ENCODE peak calls at places on chromosomes 6 and 20, in four cellular contexts. Z is neuronal stem cell, P is K562, K is GM23338. U is an unnamed sample.

GRCh38 chr20:41462372-41463161 is 95.9 kb upstream of the EMILIN3 start:
- DNase-seq in P (no peak), Z (no peak), K (no peak), U (no peak)

GRCh38 chr6:4093288-4093687 is 14.4 kb upstream of the FAM217A start:
- DNase-seq in Z (no peak), P (no peak), K (no peak), U (no peak)

GRCh38 chr20:25624500-25624939 is 706 bp upstream of the NANP start:
- DNase-seq in K (no peak), P (no peak), Z (no peak), U (no peak)

GRCh38 chr6:159217595-159218275 is 48.5 kb downstream of the FNDC1 start:
- DNase-seq in K (peak; percentile 90), Z (no peak), P (peak; percentile 47), U (peak; percentile 82)

GRCh38 chr6:21187485-21187884 is 406.1 kb upstream of the SOX4 start:
- DNase-seq in K (no peak), Z (no peak), P (no peak), U (no peak)

GRCh38 chr6:45715508-45715803 is 300.2 kb downstream of the CLIC5 start:
- DNase-seq in Z (no peak), P (no peak), K (no peak), U (no peak)

GRCh38 chr20:59110607-59111006 is 53.0 kb upstream of the ZNF831 start:
- DNase-seq in Z (no peak), P (no peak), K (no peak), U (no peak)

GRCh38 chr6:142030115-142030619 is 102.6 kb upstream of the GJE1 start:
- DNase-seq in P (peak; percentile 34), Z (peak; percentile 45), K (peak; percentile 68), U (peak; percentile 56)

GRCh38 chr6:136148051-136148450 is 102.1 kb downstream of the MTFR2 start:
- DNase-seq in P (no peak), Z (no peak), K (no peak), U (no peak)

GRCh38 chr20:44247131-44247571 is at the start of gene GDAP1L1:
- DNase-seq in Z (peak; percentile 51), K (peak; percentile 89), P (no peak), U (peak; percentile 24)

GRCh38 chr6:165936096-165936495 is 231.6 kb downstream of the TBXT start:
- DNase-seq in P (no peak), Z (no peak), K (no peak), U (no peak)

GRCh38 chr20:57714409-57715267 is 4.8 kb upstream of the PMEPA1 start:
- DNase-seq in Z (no peak), P (no peak), K (no peak), U (peak; percentile 86)

GRCh38 chr6:103819509-103819908 is 1040.2 kb downstream of the HACE1 start:
- DNase-seq in P (no peak), K (no peak), Z (no peak), U (no peak)

GRCh38 chr20:33919653-33920052 is 74.1 kb upstream of the RALY start:
- DNase-seq in Z (no peak), P (no peak), K (no peak), U (no peak)

GRCh38 chr6:53115741-53116140 is 32.9 kb downstream of the GCM1 start:
- DNase-seq in P (no peak), K (no peak), Z (no peak), U (no peak)

GRCh38 chr20:32487381-32487780 is 97.8 kb downstream of the NOL4L start:
- DNase-seq in Z (no peak), K (no peak), P (no peak), U (no peak)

GRCh38 chr6:49366539-49366938 is 96.5 kb downstream of the MMUT start:
- DNase-seq in K (no peak), P (no peak), Z (no peak), U (no peak)

GRCh38 chr6:81003156-81003555 is 749.3 kb downstream of the TENT5A start:
- DNase-seq in K (no peak), Z (no peak), P (no peak), U (peak; percentile 46)

GRCh38 chr6:65786815-65787214 is 79.8 kb upstream of the EYS start:
- DNase-seq in Z (no peak), K (no peak), P (no peak), U (no peak)

GRCh38 chr6:44250067-44250717 is 3.3 kb downstream of the HSP90AB1 start:
- DNase-seq in Z (no peak), K (no peak), P (no peak), U (no peak)

GRCh38 chr6:144150673-144151009 is 324 bp downstream of the STX11 start:
- DNase-seq in Z (peak; percentile 27), K (peak; percentile 83), P (peak; percentile 24), U (peak; percentile 56)

GRCh38 chr6:101126501-101126900 is 245.4 kb upstream of the ASCC3 start:
- DNase-seq in Z (no peak), K (no peak), P (no peak), U (no peak)

GRCh38 chr20:49570828-49571552 is 3.1 kb upstream of the PTGIS start:
- DNase-seq in P (no peak), K (no peak), Z (no peak), U (peak; percentile 78)

GRCh38 chr6:168671028-168671862 is 230.3 kb downstream of the SMOC2 start:
- DNase-seq in Z (no peak), K (no peak), P (no peak), U (no peak)

GRCh38 chr6:150881911-150882481 is 16.5 kb downstream of the MTHFD1L start:
- DNase-seq in P (no peak), Z (peak; percentile 66), K (no peak), U (peak; percentile 96)

GRCh38 chr6:144675231-144675861 is 390.2 kb downstream of the UTRN start:
- DNase-seq in Z (no peak), K (no peak), P (no peak), U (no peak)

GRCh38 chr20:31593221-31594001 is 11.7 kb upstream of the ID1 start:
- DNase-seq in P (peak; percentile 62), K (no peak), Z (no peak), U (peak; percentile 97)

GRCh38 chr6:53985361-53985760 is 125.9 kb upstream of the MLIP start:
- DNase-seq in P (no peak), K (no peak), Z (no peak), U (peak; percentile 21)

GRCh38 chr20:24959591-24960301 is 10.7 kb downstream of the CST7 start:
- DNase-seq in Z (no peak), K (no peak), P (no peak), U (no peak)

GRCh38 chr6:135084916-135085269 is 30.3 kb upstream of the HBS1L start:
- DNase-seq in P (no peak), K (no peak), Z (no peak), U (no peak)
- H2AFZ ChIP-seq in P (no peak overlapping the region), K (no peak overlapping the region), Z (no peak overlapping the region), U (no peak overlapping the region)

DNA sequence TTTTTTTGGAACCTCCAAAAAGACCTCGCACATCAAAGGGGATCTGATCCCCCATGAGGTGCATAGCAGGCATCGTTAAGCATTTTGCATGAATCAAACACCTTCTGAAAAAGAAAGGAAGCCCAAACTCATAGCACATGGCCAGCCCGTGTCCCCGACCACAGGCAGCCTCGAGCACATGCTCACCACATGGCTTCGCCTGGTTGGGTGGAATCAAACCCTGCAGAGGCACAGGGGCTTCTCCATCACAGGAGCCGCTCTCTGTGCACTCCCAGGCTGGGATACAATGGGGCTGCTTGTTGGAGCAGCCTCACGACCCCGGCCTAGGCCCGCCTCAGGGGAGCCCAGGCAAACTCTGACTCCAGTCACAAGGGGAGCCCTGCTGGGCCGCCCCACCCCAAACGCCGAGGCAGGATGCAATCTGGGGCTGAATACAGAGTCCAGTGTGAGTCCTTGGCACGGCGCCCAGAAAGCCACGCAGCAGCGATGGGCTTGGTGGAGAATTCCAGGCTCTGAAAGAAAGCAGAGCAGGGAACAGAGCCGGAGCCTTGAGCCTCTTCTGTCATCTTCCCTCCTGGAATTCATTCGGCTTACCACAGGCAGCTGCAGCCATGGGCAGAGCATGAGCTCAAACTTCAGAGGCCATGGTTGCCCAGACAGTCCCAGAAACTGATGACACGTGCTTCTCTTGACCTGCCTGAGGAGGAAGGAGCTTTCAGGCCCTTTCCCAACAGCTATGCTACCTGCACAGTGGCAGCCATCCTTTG is 441.2 kb upstream of the JARID2 start:
- DNase-seq in Z (no peak), K (no peak), P (no peak), U (peak; percentile 67)
- H2AFZ ChIP-seq in Z (no peak overlapping the region), K (no peak overlapping the region), P (peak overlapping the region; percentile 21), U (peak overlapping the region; percentile 5)

GRCh38 chr6:11380969-11381744 is 148.7 kb upstream of the NEDD9 start:
- DNase-seq in P (no peak), K (peak; percentile 7), Z (no peak), U (no peak)

GRCh38 chr6:11380549-11380948 is 148.1 kb upstream of the NEDD9 start:
- DNase-seq in K (no peak), P (no peak), Z (no peak), U (no peak)

GRCh38 chr6:11379805-11380204 is 147.3 kb upstream of the NEDD9 start:
- DNase-seq in P (no peak), K (no peak), Z (no peak), U (no peak)

GRCh38 chr6:11384531-11385309 is 152.3 kb upstream of the NEDD9 start:
- DNase-seq in K (no peak), Z (no peak), P (no peak), U (peak; percentile 44)

GRCh38 chr6:11381801-11382513 is 149.5 kb upstream of the NEDD9 start:
- DNase-seq in P (no peak), Z (no peak), K (no peak), U (no peak)
- H2AFZ ChIP-seq in P (peak overlapping the region; percentile 35), Z (no peak overlapping the region), K (peak overlapping the region; percentile 52), U (no peak overlapping the region)

DNA sequence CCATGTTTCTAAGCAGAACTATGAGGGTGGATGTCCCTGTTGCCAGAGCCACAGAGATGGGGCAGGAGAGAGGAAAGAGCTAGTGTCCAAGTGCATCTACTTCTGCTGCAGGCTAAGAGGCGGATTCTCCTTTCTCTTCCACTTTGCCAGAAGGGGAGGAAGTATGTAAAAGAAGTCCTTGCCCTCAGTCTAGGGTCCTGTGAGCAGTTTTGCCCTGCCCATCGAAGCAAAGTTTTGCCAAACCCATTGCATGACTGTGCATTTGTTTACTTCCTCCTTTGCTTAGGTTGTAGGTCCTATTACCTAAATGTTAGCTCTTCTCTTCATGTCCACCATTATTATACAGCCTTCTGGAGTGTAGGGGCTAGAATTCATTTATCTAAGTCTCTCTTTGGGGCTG is 106.2 kb upstream of the ARMC2 start:
- DNase-seq in Z (no peak), P (no peak), K (no peak), U (no peak)
- H2AFZ ChIP-seq in Z (no peak overlapping the region), P (peak overlapping the region; percentile 76), K (no peak overlapping the region), U (no peak overlapping the region)

U was measured in GM23248.